ENCODE peak calls at places on chromosomes 4 and X, in seven cellular contexts. E is cardiac muscle cell, X is AG04449, G is AG10803, L is fibroblast of lung, V is IMR-90, K is colonic mucosa. M is an unnamed sample.

GRCh38 chrX:70386240-70386639 is 36.9 kb upstream of the GDPD2 start:
- DNase-seq in E (no peak), X (no peak), G (peak), L (peak), V (peak), K (no peak), M (no peak)

GRCh38 chr4:1409079-1409805 is 3.0 kb upstream of the NKX1-1 start:
- DNase-seq in E (no peak), X (no peak), G (no peak), L (no peak), V (no peak), K (no peak), M (no peak)

GRCh38 chr4:145736241-145736831 is 56.4 kb downstream of the C4orf51 start:
- DNase-seq in E (peak), X (no peak), G (peak), L (peak), V (no peak), K (peak), M (no peak)

GRCh38 chrX:65406532-65406931 is 128.1 kb downstream of the LAS1L start:
- DNase-seq in E (peak), X (no peak), G (no peak), L (no peak), V (no peak), K (no peak), M (no peak)

GRCh38 chr4:4690854-4691253 is 149.0 kb upstream of the STX18 start:
- DNase-seq in E (no peak), X (no peak), G (no peak), L (no peak), V (no peak), K (no peak), M (no peak)

GRCh38 chr4:17168571-17168970 is 270.1 kb upstream of the LDB2 start:
- DNase-seq in E (no peak), X (peak), G (peak), L (peak), V (peak), K (no peak), M (no peak)

GRCh38 chr4:83231620-83232056 is 53.0 kb downstream of the COQ2 start:
- DNase-seq in E (no peak), X (no peak), G (peak), L (no peak), V (no peak), K (no peak), M (no peak)

GRCh38 chr4:40575846-40576245 is 53.8 kb downstream of the RBM47 start:
- DNase-seq in E (peak), X (no peak), G (peak), L (no peak), V (no peak), K (no peak), M (no peak)

GRCh38 chr4:172726001-172726423 is 442.6 kb upstream of the GALNT7 start:
- DNase-seq in E (no peak), X (no peak), G (no peak), L (no peak), V (no peak), K (peak), M (no peak)

GRCh38 chrX:23559975-23560374 is 107.3 kb upstream of the PRDX4 start:
- DNase-seq in E (no peak), X (no peak), G (no peak), L (no peak), V (no peak), K (no peak), M (no peak)

GRCh38 chrX:136200466-136200865 is 50.7 kb downstream of the MAP7D3 start:
- DNase-seq in E (no peak), X (no peak), G (peak), L (peak), V (peak), K (no peak), M (no peak)

GRCh38 chr4:176277162-176277904 is 8.3 kb upstream of the ASB5 start:
- DNase-seq in E (peak), X (no peak), G (peak), L (peak), V (peak), K (peak), M (no peak)

GRCh38 chrX:49120104-49120503 is 3.4 kb downstream of the GPKOW start:
- DNase-seq in E (no peak), X (no peak), G (no peak), L (no peak), V (no peak), K (no peak), M (no peak)

GRCh38 chr4:106679063-106679462 is 310.5 kb upstream of the GIMD1 start:
- DNase-seq in E (no peak), X (no peak), G (no peak), L (no peak), V (no peak), K (no peak), M (no peak)

GRCh38 chrX:2401201-2401589 is 99.6 kb downstream of the DHRSX start:
- DNase-seq in E (no peak), X (no peak), G (peak), L (no peak), V (no peak), K (no peak), M (no peak)

GRCh38 chrX:12080265-12080664 is 58.0 kb upstream of the FRMPD4 start:
- DNase-seq in E (peak), X (peak), G (peak), L (peak), V (peak), K (no peak), M (no peak)

GRCh38 chr4:152106113-152106763 is 345.4 kb upstream of the GATB start:
- DNase-seq in E (no peak), X (peak), G (peak), L (peak), V (peak), K (peak), M (peak)

GRCh38 chr4:184349283-184350039 is 124.9 kb downstream of the IRF2 start:
- DNase-seq in E (no peak), X (no peak), G (no peak), L (no peak), V (no peak), K (peak), M (no peak)

DNA sequence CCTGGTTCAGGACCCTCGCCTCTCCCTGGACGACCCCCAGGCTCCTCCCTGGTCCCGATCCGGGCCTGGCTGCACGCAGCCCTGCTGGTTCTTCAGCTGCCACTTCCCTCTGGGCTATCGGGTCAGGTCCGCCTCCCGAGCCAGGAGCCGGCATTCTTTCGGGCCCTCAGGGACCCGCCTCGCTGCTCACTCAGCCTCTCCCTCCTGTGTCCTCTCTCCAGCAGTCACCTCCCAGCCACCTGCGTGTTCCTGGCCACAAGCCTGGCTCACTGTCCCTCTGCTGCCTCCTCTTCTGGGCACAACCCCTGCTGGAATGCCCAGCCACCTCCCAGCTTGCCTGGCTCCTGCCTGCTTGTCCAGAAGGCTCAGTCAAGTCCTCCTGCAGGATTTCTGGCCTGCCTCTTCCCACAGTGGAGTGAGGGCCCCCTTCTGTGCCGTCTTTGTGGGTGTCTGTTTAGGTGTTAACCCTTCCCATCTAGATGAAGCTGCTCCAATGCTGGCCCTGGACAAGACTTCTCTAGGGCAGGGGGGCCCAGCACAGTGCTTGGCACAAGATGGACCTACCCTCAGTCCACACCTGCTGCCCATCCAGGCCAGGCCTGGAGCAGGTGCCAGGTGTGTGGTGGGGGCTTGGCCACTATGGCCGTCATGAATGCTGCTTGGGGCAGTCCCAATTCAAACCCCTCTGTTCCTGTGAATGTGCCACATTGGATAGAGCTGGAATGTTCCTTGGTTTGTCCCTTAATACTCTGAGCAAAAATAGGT is 2.2 kb downstream of the WFS1 start:
- DNase-seq in E (no peak), X (no peak), G (peak), L (no peak), V (no peak), K (no peak), M (no peak)
- H3K4me3 ChIP-seq in E (no peak), X (no peak), G (no peak), L (no peak), V (no peak), K (no peak), M (no peak)

GRCh38 chr4:18935956-18936355 is 914.4 kb upstream of the LCORL start:
- DNase-seq in E (peak), X (no peak), G (no peak), L (no peak), V (no peak), K (no peak), M (peak)

GRCh38 chr4:18932940-18933339 is 911.4 kb upstream of the LCORL start:
- DNase-seq in E (no peak), X (no peak), G (no peak), L (no peak), V (no peak), K (no peak), M (no peak)

GRCh38 chr4:18931643-18932373 is 910.3 kb upstream of the LCORL start:
- DNase-seq in E (no peak), X (no peak), G (no peak), L (no peak), V (no peak), K (no peak), M (no peak)

GRCh38 chr4:18937080-18937479 is 915.5 kb upstream of the LCORL start:
- DNase-seq in E (no peak), X (no peak), G (no peak), L (no peak), V (no peak), K (no peak), M (no peak)

DNA sequence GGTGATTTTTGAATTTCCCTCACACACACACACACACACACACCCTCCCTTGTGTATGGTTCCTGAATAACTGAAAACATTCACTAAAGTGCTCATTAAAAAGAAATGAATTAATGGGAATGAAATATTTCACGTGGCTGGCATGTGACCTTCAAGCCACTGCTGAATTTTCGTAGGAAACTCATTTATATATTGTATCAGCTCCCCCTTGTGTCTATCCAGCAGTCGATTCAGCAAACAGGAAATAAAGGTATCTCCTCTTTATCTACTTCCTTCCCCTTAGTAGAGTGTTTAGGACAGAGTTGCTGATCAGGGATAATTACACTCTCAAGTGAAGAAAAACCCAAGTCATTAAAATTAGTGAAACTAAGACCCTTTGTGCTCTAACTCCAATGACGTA is 912.6 kb upstream of the LCORL start:
- DNase-seq in E (no peak), X (no peak), G (no peak), L (peak), V (no peak), K (no peak), M (no peak)
- TF ChIP-seq CTCF in E (no peak), X (no peak), G (no peak), L (peak), V (peak), K (no peak), M (peak)

DNA sequence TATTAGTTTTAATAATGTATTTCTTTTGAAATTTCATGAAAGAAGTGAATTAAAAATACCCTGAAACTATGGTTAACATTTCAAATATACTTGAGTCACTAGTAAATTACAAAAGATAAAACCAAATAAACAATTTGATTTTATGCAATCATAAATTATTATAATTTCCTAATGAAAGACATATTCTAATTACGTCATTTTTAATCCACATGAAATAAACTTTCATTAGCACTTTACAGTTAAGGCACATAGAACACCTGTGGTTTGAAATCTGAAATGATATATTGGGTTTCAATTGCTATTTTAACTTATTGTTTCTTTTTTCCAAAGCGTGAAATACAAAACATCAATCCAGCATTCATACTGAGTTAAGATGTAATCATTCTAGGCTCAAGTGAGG is 1492.5 kb upstream of the PABPC4L start:
- DNase-seq in E (no peak), X (no peak), G (no peak), L (no peak), V (no peak), K (no peak), M (no peak)
- H3K4me3 ChIP-seq in E (no peak), X (no peak), G (no peak), L (no peak), V (no peak), K (no peak), M (no peak)

DNA sequence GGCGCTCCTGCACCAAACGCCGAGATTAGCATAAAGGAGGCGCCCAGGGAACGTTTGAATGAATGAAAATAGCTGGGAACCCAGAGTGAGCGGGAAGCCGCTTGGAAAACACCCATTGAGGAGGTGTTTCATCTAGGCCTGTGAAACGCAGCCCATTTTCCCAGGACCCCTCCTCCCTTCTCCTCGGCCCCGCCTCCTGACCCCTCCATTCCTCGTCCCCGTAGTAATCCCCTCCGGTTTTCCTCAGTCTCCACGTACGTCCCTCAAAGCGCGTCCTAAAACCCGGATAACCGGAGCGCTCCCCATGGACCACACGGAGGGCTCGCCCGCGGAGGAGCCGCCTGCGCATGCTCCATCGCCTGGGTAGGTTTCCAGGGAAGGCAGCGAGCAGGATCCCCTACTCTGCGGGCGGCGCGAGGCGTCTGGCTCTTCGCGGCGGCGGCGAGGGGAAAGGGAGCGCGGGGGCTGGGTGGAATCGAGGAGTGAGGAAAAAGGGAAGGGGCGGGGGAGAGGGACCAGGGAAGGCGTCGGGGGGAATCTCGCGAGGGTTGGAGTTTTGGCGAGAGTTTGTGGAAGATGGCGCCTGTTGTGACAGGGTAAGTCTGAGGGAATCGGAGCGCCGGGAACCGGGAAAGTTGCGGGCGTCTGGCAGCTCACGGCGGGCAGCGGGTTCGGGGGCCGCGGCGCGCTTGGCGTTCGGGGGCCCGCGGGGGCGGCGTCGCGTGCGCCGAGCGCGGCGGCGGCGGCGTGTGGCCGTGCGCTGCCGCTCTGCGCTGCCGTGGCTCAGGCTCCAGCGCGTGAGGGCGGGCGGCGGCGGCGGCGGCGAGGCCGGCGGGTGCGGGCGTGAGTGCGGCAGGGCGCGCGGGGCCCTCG is at the start of gene RBPJ:
- DNase-seq in E (peak), X (peak), G (peak), L (peak), V (peak), K (peak), M (peak)
- TF ChIP-seq CTCF in E (no peak), X (no peak), G (no peak), L (no peak), V (no peak), K (no peak), M (no peak)

GRCh38 chr4:169410839-169411770 is 140.3 kb upstream of the SH3RF1 start:
- DNase-seq in E (peak), X (peak), G (peak), L (peak), V (peak), K (peak), M (no peak)
- H3K4me3 ChIP-seq in E (no peak), X (no peak), G (no peak), L (no peak), V (no peak), K (no peak), M (no peak)